ENCODE peak calls at places on chromosomes 1 and 21, in nine cellular contexts. G, Q, K, R, Y, I, T, X and P are unnamed samples.

GRCh38 chr1:41102208-41102607 is 80.7 kb upstream of the SLFNL1 start:
- DNase-seq in G (peak; percentile 91), Q (no peak), K (peak; percentile 90), R (peak; percentile 46), Y (no peak), I (peak; percentile 90), T (no peak), X (no peak), P (peak; percentile 90)

GRCh38 chr21:29486306-29486705 is 187.6 kb downstream of the BACH1 start:
- DNase-seq in G (no peak), Q (no peak), K (no peak), R (no peak), Y (no peak), I (no peak), T (no peak), X (no peak), P (no peak)

GRCh38 chr1:202164271-202165037 is 4.1 kb upstream of the PTPN7 start:
- DNase-seq in G (no peak), Q (no peak), K (no peak), R (no peak), Y (no peak), I (no peak), T (no peak), X (no peak), P (no peak)

GRCh38 chr1:31902509-31902857 is 35.7 kb downstream of the PTP4A2 start:
- DNase-seq in G (no peak), Q (no peak), K (no peak), R (no peak), Y (no peak), I (no peak), T (no peak), X (no peak), P (no peak)

GRCh38 chr1:33158366-33158765 is 23.5 kb downstream of the TRIM62 start:
- DNase-seq in G (no peak), Q (no peak), K (no peak), R (no peak), Y (no peak), I (no peak), T (no peak), X (no peak), P (no peak)

GRCh38 chr1:210743038-210743437 is 390.9 kb downstream of the KCNH1 start:
- DNase-seq in G (no peak), Q (no peak), K (no peak), R (no peak), Y (no peak), I (no peak), T (no peak), X (no peak), P (no peak)

GRCh38 chr1:20080441-20081330 is 10.7 kb downstream of the PLA2G5 start:
- DNase-seq in G (no peak), Q (no peak), K (no peak), R (no peak), Y (no peak), I (no peak), T (no peak), X (no peak), P (no peak)

GRCh38 chr1:82485591-82486369 is 685.0 kb downstream of the ADGRL2 start:
- DNase-seq in G (no peak), Q (no peak), K (peak; percentile 6), R (no peak), Y (no peak), I (no peak), T (peak; percentile 15), X (peak; percentile 61), P (peak; percentile 33)

GRCh38 chr21:44987301-44987885 is 47.6 kb downstream of the SLX9 start:
- DNase-seq in G (peak; percentile 74), Q (no peak), K (no peak), R (no peak), Y (no peak), I (no peak), T (no peak), X (no peak), P (peak; percentile 2)

GRCh38 chr1:220879090-220879508 is at the start of gene HLX:
- DNase-seq in G (peak; percentile 98), Q (no peak), K (peak; percentile 99), R (peak; percentile 64), Y (no peak), I (peak; percentile 94), T (peak; percentile 71), X (peak; percentile 82), P (peak; percentile 93)

GRCh38 chr1:149844096-149844495 is 55.3 kb upstream of the BOLA1 start:
- DNase-seq in G (no peak), Q (no peak), K (peak; percentile 7), R (no peak), Y (no peak), I (no peak), T (no peak), X (no peak), P (no peak)

GRCh38 chr1:7388141-7388487 is 383.0 kb upstream of the VAMP3 start:
- DNase-seq in G (no peak), Q (no peak), K (no peak), R (no peak), Y (no peak), I (peak; percentile 54), T (no peak), X (no peak), P (peak; percentile 36)

GRCh38 chr1:58401991-58402390 is 144.5 kb downstream of the OMA1 start:
- DNase-seq in G (no peak), Q (no peak), K (peak; percentile 18), R (no peak), Y (no peak), I (no peak), T (no peak), X (no peak), P (no peak)

GRCh38 chr1:114040273-114041043 is 61.2 kb downstream of the OLFML3 start:
- DNase-seq in G (no peak), Q (no peak), K (peak; percentile 31), R (no peak), Y (no peak), I (no peak), T (no peak), X (no peak), P (no peak)

GRCh38 chr1:172497230-172497629 is 35.7 kb upstream of the SUCO start:
- DNase-seq in G (no peak), Q (no peak), K (peak; percentile 53), R (peak; percentile 38), Y (no peak), I (no peak), T (no peak), X (peak; percentile 80), P (no peak)

GRCh38 chr1:101002551-101002950 is 23.0 kb downstream of the DPH5 start:
- DNase-seq in G (no peak), Q (no peak), K (peak; percentile 15), R (peak; percentile 3), Y (no peak), I (no peak), T (no peak), X (no peak), P (no peak)

GRCh38 chr1:55095095-55095494 is 55.7 kb downstream of the PCSK9 start:
- DNase-seq in G (no peak), Q (no peak), K (no peak), R (no peak), Y (no peak), I (no peak), T (no peak), X (no peak), P (no peak)

GRCh38 chr1:182192215-182192614 is 130.7 kb upstream of the ZNF648 start:
- DNase-seq in G (no peak), Q (no peak), K (no peak), R (no peak), Y (no peak), I (no peak), T (no peak), X (no peak), P (no peak)

GRCh38 chr1:100038401-100039306 is 68.9 kb downstream of the SLC35A3 start:
- DNase-seq in G (peak; percentile 89), Q (peak; percentile 53), K (peak; percentile 47), R (peak; percentile 35), Y (no peak), I (peak; percentile 88), T (peak; percentile 58), X (peak; percentile 75), P (peak; percentile 53)

GRCh38 chr1:205286335-205286950 is 35.1 kb downstream of the NUAK2 start:
- DNase-seq in G (no peak), Q (peak; percentile 33), K (no peak), R (no peak), Y (no peak), I (no peak), T (no peak), X (no peak), P (no peak)

GRCh38 chr1:203148127-203148526 is 20.6 kb downstream of the ADORA1 start:
- DNase-seq in G (no peak), Q (no peak), K (no peak), R (peak; percentile 54), Y (no peak), I (no peak), T (no peak), X (no peak), P (no peak)